ENCODE peak calls at places on chromosomes 13 and 19, in seven cellular contexts. O is H1, Z is GM12878, B is K562, L is SK-N-SH, Q is GM12891, D is HepG2. K is an unnamed sample.
A peak's percentile ranks its signal among the peaks of the same experiment; 100 is the strongest.

GRCh38 chr13:37648604-37649003 is 50.0 kb upstream of the POSTN start:
- DNase-seq in O (no peak), Z (no peak), B (no peak), L (no peak), Q (no peak), D (no peak), K (no peak)

GRCh38 chr19:38229585-38230073 is 5.6 kb upstream of the DPF1 start:
- DNase-seq in O (no peak), Z (no peak), B (peak; percentile 98), L (peak; percentile 97), Q (peak; percentile 85), D (peak; percentile 68), K (peak; percentile 84)

GRCh38 chr19:36136975-36137686 is 2.7 kb upstream of the CAPNS1 start:
- DNase-seq in O (no peak), Z (no peak), B (no peak), L (no peak), Q (no peak), D (no peak), K (no peak)

GRCh38 chr13:35005051-35005450 is 63.0 kb downstream of the NBEA start:
- DNase-seq in O (no peak), Z (no peak), B (no peak), L (no peak), Q (no peak), D (no peak), K (no peak)

GRCh38 chr19:39372047-39372802 is 18.7 kb downstream of the PAF1 start:
- DNase-seq in O (no peak), Z (no peak), B (no peak), L (no peak), Q (no peak), D (no peak), K (no peak)

GRCh38 chr13:37966266-37966665 is 96.7 kb upstream of the TRPC4 start:
- DNase-seq in O (no peak), Z (no peak), B (no peak), L (no peak), Q (no peak), D (no peak), K (no peak)

GRCh38 chr13:37429976-37430375 is 168.6 kb downstream of the POSTN start:
- DNase-seq in O (no peak), Z (no peak), B (no peak), L (no peak), Q (no peak), D (no peak), K (no peak)

GRCh38 chr13:42395066-42395821 is 123.3 kb downstream of the AKAP11 start:
- DNase-seq in O (no peak), Z (no peak), B (no peak), L (no peak), Q (no peak), D (no peak), K (no peak)

GRCh38 chr13:48726711-48727110 is 73.0 kb downstream of the CYSLTR2 start:
- DNase-seq in O (no peak), Z (no peak), B (no peak), L (no peak), Q (no peak), D (no peak), K (no peak)

GRCh38 chr19:49602806-49603205 is 11.8 kb downstream of the PRR12 start:
- DNase-seq in O (no peak), Z (no peak), B (no peak), L (no peak), Q (no peak), D (no peak), K (no peak)

GRCh38 chr13:81487151-81487550 is 1146.2 kb upstream of the SPRY2 start:
- DNase-seq in O (peak; percentile 15), Z (no peak), B (no peak), L (peak; percentile 1), Q (no peak), D (peak; percentile 24), K (no peak)

GRCh38 chr19:13920940-13921744 is 15.1 kb downstream of the CC2D1A start:
- DNase-seq in O (no peak), Z (peak; percentile 25), B (peak; percentile 74), L (peak; percentile 77), Q (no peak), D (peak; percentile 57), K (no peak)

GRCh38 chr19:32403291-32403995 is 2.1 kb upstream of the DPY19L3 start:
- DNase-seq in O (no peak), Z (no peak), B (peak; percentile 25), L (no peak), Q (no peak), D (no peak), K (no peak)

GRCh38 chr19:8638078-8638619 is 7.7 kb downstream of the NFILZ start:
- DNase-seq in O (no peak), Z (no peak), B (no peak), L (no peak), Q (no peak), D (peak; percentile 71), K (no peak)

GRCh38 chr13:114025432-114026127 is 51.7 kb upstream of the C13orf46 start:
- DNase-seq in O (no peak), Z (no peak), B (no peak), L (peak; percentile 85), Q (no peak), D (no peak), K (no peak)

GRCh38 chr19:1275976-1276619 is 768 bp downstream of the FAM174C start:
- DNase-seq in O (no peak), Z (no peak), B (no peak), L (no peak), Q (no peak), D (no peak), K (no peak)

GRCh38 chr13:77325371-77325941 is 1.4 kb downstream of the MYCBP2 start:
- DNase-seq in O (no peak), Z (no peak), B (no peak), L (peak; percentile 6), Q (no peak), D (no peak), K (no peak)

GRCh38 chr19:7709932-7710460 is 8.1 kb upstream of the FCER2 start:
- DNase-seq in O (no peak), Z (no peak), B (no peak), L (no peak), Q (no peak), D (no peak), K (no peak)

GRCh38 chr19:44050740-44051653 is 839 bp upstream of the ZNF223 start:
- DNase-seq in O (no peak), Z (no peak), B (no peak), L (no peak), Q (no peak), D (no peak), K (no peak)

GRCh38 chr19:45746866-45747265 is 13.6 kb downstream of the MEIOSIN start:
- DNase-seq in O (no peak), Z (no peak), B (no peak), L (no peak), Q (no peak), D (no peak), K (no peak)

GRCh38 chr19:56477429-56478338 is 539 bp upstream of the ZNF667 start:
- DNase-seq in O (peak; percentile 39), Z (no peak), B (peak; percentile 16), L (peak; percentile 98), Q (no peak), D (no peak), K (no peak)

GRCh38 chr19:56476093-56476492 is 1.1 kb downstream of the ZNF667 start:
- DNase-seq in O (no peak), Z (no peak), B (no peak), L (no peak), Q (no peak), D (no peak), K (no peak)

GRCh38 chr19:56476671-56477428 is at the start of gene ZNF667:
- DNase-seq in O (no peak), Z (no peak), B (no peak), L (peak; percentile 28), Q (no peak), D (no peak), K (no peak)
- TF ChIP-seq TAF1 in O (no peak), Z (no peak), B (no peak), L (no peak), Q (no peak), D (no peak), K (no peak)

GRCh38 chr19:54147676-54148075 is 10.1 kb downstream of the CNOT3 start:
- DNase-seq in O (no peak), Z (no peak), B (no peak), L (no peak), Q (no peak), D (no peak), K (no peak)
- TF ChIP-seq TAF1 in O (no peak), Z (no peak), B (no peak), L (no peak), Q (no peak), D (no peak), K (no peak)

GRCh38 chr19:52099497-52100138 is 4.1 kb upstream of the ZNF841 start:
- DNase-seq in O (no peak), Z (no peak), B (no peak), L (no peak), Q (no peak), D (peak; percentile 64), K (no peak)

GRCh38 chr19:52102782-52103181 is 7.2 kb upstream of the ZNF841 start:
- DNase-seq in O (no peak), Z (no peak), B (no peak), L (no peak), Q (no peak), D (no peak), K (no peak)

DNA sequence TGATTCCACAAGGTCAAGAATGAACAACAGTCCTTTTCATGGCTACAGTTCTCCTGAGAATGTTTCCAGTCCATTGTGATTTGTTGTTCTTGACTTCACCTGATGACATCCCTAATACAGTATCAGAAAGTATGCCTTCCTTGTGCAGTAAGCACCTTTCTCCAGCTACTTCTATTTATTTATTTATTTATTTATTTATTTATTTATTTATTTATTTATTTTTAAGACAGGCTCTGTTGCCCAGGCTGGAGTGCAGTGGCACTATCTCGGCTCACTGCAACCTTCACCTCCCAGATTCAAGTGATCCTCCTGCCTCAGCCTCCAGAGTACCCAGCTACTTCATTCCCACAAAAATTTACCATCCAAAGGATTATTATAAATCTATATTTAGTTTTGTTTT is 6.6 kb upstream of the ZNF841 start:
- DNase-seq in O (no peak), Z (no peak), B (no peak), L (no peak), Q (no peak), D (no peak), K (no peak)
- TF ChIP-seq TAF1 in O (no peak), Z (no peak), B (no peak), L (no peak), Q (no peak), D (no peak), K (no peak)

DNA sequence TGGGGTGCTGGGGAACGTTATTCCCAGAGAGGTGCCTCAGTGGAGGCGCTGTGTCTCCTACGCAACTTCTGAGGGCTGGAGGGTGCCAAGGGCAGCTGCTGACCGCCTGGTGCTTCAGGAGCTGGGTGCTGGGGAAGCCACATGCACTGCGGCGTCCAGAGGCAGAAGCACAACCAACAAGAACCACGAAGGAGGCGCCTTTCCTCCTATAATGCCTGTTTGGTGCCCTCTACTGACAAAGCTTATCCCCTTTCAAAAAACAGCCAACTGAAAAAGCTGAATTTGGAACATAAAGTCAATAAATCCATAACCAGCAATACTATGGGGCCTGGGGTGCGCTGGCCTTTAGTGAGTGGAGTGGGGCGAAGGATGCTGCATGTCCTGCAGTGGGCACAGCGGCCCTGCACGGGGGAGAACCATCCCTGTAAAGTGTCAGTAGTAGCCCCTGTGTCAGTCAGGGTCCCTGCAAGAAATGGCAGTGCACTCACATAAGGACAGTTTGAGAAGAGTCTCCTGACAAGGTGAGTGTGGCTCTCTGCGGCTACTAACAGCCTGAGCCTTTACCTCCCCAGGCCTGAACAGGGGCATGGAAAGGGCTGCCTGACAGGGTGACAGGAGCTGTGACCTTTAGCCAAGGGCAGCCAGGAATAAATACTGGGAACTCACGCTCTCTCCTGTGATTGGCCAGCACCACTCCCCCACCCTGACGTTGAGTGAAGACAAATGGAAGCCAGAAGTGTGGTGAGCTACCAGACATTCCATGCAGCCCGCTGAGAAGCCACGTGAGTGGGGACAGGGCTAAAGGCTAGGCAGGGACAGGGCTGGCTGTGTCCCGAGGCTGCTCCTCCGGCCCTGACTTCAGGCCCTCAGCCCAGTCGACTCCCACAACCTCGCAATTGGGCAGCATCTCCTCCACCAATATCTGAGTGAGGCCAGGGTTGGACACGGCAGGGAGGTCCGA is 4.5 kb upstream of the B3GNT8 start:
- DNase-seq in O (no peak), Z (no peak), B (no peak), L (no peak), Q (no peak), D (peak; percentile 24), K (no peak)
- TF ChIP-seq TAF1 in O (no peak), Z (no peak), B (no peak), L (no peak), Q (no peak), D (no peak), K (no peak)